ENCODE peak calls at places on chromosome 20, in nine cellular contexts. Y, E, R, O, A, C, D, J and M are unnamed samples. For H3K27me3, the result is how much of the 10 kb centered on the place peaks cover.

GRCh38 chr20:21643417-21643816 is 62.0 kb upstream of the PAX1 start:
- DNase-seq in J (no peak), A (no peak), Y (no peak), R (no peak), O (no peak), D (no peak), E (no peak), C (no peak), M (no peak)

GRCh38 chr20:62704341-62704948 is 4.2 kb upstream of the NTSR1 start:
- DNase-seq in C (peak), E (no peak), R (no peak), J (peak), A (peak), Y (peak), D (peak), O (no peak), M (peak)

GRCh38 chr20:25191689-25192088 is 3.8 kb upstream of the ENTPD6 start:
- DNase-seq in D (no peak), C (no peak), Y (peak), E (no peak), A (no peak), R (no peak), O (no peak), J (no peak), M (no peak)

GRCh38 chr20:36074983-36075382 is 79.6 kb upstream of the EPB41L1 start:
- DNase-seq in R (no peak), Y (no peak), C (no peak), O (no peak), J (no peak), A (no peak), D (no peak), E (no peak), M (no peak)

GRCh38 chr20:9294081-9294480 is 220.3 kb upstream of the LAMP5 start:
- DNase-seq in O (no peak), C (peak), R (no peak), J (peak), A (peak), Y (no peak), D (no peak), E (no peak), M (no peak)

GRCh38 chr20:63121246-63121645 is 94.7 kb downstream of the YTHDF1 start:
- DNase-seq in R (no peak), E (no peak), J (no peak), O (no peak), D (no peak), Y (no peak), A (no peak), C (no peak), M (no peak)

GRCh38 chr20:36481380-36482043 is 59.8 kb upstream of the MYL9 start:
- DNase-seq in A (no peak), C (no peak), E (no peak), Y (no peak), O (no peak), D (no peak), J (no peak), R (no peak), M (no peak)

GRCh38 chr20:33162753-33163152 is 5.2 kb upstream of the BPIFA2 start:
- DNase-seq in C (no peak), O (no peak), J (no peak), A (no peak), E (no peak), D (no peak), R (no peak), Y (no peak), M (no peak)

GRCh38 chr20:62824476-62825287 is 7.8 kb downstream of the COL9A3 start:
- DNase-seq in O (peak), D (peak), R (no peak), A (no peak), C (no peak), Y (no peak), J (peak), E (no peak), M (peak)

GRCh38 chr20:32207211-32207625 is 325 bp downstream of the PLAGL2 start:
- DNase-seq in C (peak), A (no peak), J (no peak), R (peak), E (no peak), D (no peak), Y (no peak), O (no peak), M (no peak)

GRCh38 chr20:43669332-43669731 is 2.4 kb downstream of the MYBL2 start:
- DNase-seq in Y (no peak), O (no peak), J (peak), R (no peak), A (peak), C (no peak), E (no peak), D (no peak), M (no peak)

GRCh38 chr20:59094576-59094975 is 52.0 kb upstream of the PRELID3B start:
- DNase-seq in C (no peak), E (no peak), O (peak), A (no peak), J (no peak), R (no peak), Y (no peak), D (no peak), M (no peak)

GRCh38 chr20:32922466-32922865 is 63.7 kb downstream of the EFCAB8 start:
- DNase-seq in C (no peak), O (no peak), E (no peak), R (no peak), Y (no peak), D (no peak), A (no peak), J (no peak), M (no peak)

GRCh38 chr20:26209171-26209941 is 512.7 kb upstream of the ZNF337 start:
- DNase-seq in A (peak), J (no peak), D (no peak), R (peak), Y (no peak), C (no peak), E (no peak), O (peak), M (no peak)

GRCh38 chr20:15742627-15743026 is 830.6 kb downstream of the KIF16B start:
- DNase-seq in R (no peak), O (no peak), C (no peak), Y (no peak), E (no peak), D (no peak), J (peak), A (no peak), M (no peak)

GRCh38 chr20:40233401-40233800 is 455.6 kb downstream of the MAFB start:
- DNase-seq in J (no peak), E (no peak), C (no peak), A (no peak), R (no peak), O (no peak), Y (no peak), D (no peak), M (no peak)

GRCh38 chr20:48824830-48825550 is 2.8 kb downstream of the PREX1 start:
- DNase-seq in Y (no peak), J (no peak), D (no peak), O (peak), C (peak), E (no peak), R (no peak), A (no peak), M (peak)

GRCh38 chr20:34516874-34517542 is 786 bp downstream of the DYNLRB1 start:
- DNase-seq in O (peak), C (no peak), E (no peak), Y (no peak), J (peak), R (peak), D (peak), A (no peak), M (peak)

GRCh38 chr20:33209789-33210188 is 7.4 kb upstream of the BPIFA3 start:
- DNase-seq in D (peak), A (peak), J (peak), O (peak), Y (peak), E (peak), C (peak), R (peak), M (peak)

GRCh38 chr20:35468671-35469334 is 13.4 kb downstream of the CEP250 start:
- DNase-seq in J (peak), A (peak), E (no peak), R (no peak), C (no peak), Y (no peak), D (no peak), O (no peak), M (no peak)

GRCh38 chr20:63267681-63268080 is 4.9 kb upstream of the ARFGAP1 start:
- DNase-seq in Y (no peak), O (no peak), C (no peak), A (no peak), E (no peak), R (no peak), D (no peak), J (no peak), M (no peak)

GRCh38 chr20:19966840-19967239 is 50.3 kb upstream of the NAA20 start:
- DNase-seq in J (no peak), E (no peak), R (no peak), O (no peak), D (no peak), A (no peak), Y (no peak), C (no peak), M (no peak)

GRCh38 chr20:23163562-23163961 is 77.4 kb upstream of the CD93 start:
- DNase-seq in D (no peak), R (no peak), Y (no peak), A (no peak), O (no peak), J (no peak), E (no peak), C (no peak), M (no peak)

GRCh38 chr20:1945134-1945618 is 48.7 kb downstream of the PDYN start:
- DNase-seq in C (no peak), A (no peak), J (no peak), R (no peak), O (no peak), D (no peak), E (no peak), Y (peak), M (no peak)

GRCh38 chr20:20083796-20084195 is 31.5 kb downstream of the CFAP61 start:
- DNase-seq in C (peak), A (peak), R (no peak), J (peak), E (no peak), O (peak), D (no peak), Y (no peak), M (no peak)

GRCh38 chr20:63572788-63573738 is 976 bp downstream of the HELZ2 start:
- DNase-seq in O (no peak), E (no peak), A (no peak), D (no peak), R (no peak), C (no peak), Y (no peak), J (peak), M (no peak)

GRCh38 chr20:35870541-35871307 is 83.6 kb downstream of the SCAND1 start:
- DNase-seq in E (no peak), J (no peak), C (no peak), D (no peak), O (no peak), R (no peak), A (no peak), Y (no peak), M (no peak)

GRCh38 chr20:20362774-20363435 is 5.0 kb upstream of the INSM1 start:
- DNase-seq in C (no peak), R (no peak), O (peak), Y (no peak), A (no peak), J (no peak), D (peak), E (no peak), M (peak)

GRCh38 chr20:40676466-40676865 is 12.6 kb downstream of the MAFB start:
- DNase-seq in D (no peak), J (no peak), O (no peak), R (no peak), Y (no peak), A (no peak), C (no peak), E (no peak), M (no peak)

GRCh38 chr20:17958326-17959256 is 10.0 kb downstream of the SNX5 start:
- DNase-seq in R (no peak), Y (no peak), J (peak), O (no peak), D (no peak), A (peak), E (no peak), C (no peak), M (no peak)
- H3K4me3 ChIP-seq in R (no peak), Y (no peak), J (no peak), O (no peak), D (no peak), A (no peak), E (no peak), C (no peak), M (no peak)

DNA sequence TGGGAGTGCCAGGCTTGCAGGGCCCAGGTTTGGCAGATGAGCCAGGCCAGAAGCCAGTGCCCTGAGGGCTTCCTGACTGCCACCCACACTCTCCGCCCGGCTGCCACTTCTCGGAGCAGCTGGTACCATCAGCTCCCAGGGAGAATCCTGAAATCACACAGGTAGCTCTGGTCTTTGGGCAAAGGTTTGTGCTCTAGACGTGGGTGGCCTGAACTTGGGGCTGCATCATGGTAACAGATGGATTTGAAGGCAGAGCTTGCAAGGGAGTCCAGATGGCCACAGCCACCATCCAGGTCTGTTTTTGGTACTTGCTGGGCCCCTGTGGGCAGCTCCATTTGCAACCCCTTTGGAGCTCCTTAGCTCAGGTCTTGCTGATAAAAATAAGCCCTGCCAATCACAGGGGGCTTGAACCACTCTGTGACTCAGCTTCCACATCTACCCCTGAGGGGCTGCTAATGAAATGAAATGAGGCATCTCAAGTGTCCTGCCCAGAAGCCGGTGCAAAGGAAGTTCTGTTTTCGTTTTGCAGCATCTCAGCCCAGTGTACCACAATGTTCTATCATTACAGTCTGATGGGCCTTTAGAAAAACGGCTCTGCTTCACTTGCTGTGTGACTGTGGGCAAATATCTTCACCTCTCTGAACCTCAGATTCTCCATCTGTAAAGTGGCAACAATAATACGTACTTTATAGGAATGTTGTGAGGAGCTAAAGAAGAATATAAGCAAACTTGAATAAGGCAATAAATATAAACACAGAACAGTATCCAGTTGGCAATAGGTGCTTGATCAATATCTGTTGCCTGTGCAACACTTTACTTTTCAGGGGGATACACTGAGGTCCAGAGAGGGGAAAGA is 25.1 kb upstream of the CDH22 start:
- DNase-seq in J (peak), O (no peak), Y (no peak), R (no peak), A (no peak), E (no peak), D (peak), C (no peak), M (no peak)
- H3K27me3 ChIP-seq in J (under half), O (under half), Y (under half), R (under half), A (half or more), E (under half), D (under half), C (half or more), M (under half)

GRCh38 chr20:38258545-38259223 is 1.9 kb downstream of the KIAA1755 start:
- DNase-seq in C (no peak), D (no peak), A (no peak), R (no peak), J (no peak), E (no peak), Y (no peak), O (no peak), M (no peak)
- H3K4me3 ChIP-seq in C (no peak), D (no peak), A (no peak), R (no peak), J (no peak), E (no peak), Y (peak), O (no peak), M (no peak)

DNA sequence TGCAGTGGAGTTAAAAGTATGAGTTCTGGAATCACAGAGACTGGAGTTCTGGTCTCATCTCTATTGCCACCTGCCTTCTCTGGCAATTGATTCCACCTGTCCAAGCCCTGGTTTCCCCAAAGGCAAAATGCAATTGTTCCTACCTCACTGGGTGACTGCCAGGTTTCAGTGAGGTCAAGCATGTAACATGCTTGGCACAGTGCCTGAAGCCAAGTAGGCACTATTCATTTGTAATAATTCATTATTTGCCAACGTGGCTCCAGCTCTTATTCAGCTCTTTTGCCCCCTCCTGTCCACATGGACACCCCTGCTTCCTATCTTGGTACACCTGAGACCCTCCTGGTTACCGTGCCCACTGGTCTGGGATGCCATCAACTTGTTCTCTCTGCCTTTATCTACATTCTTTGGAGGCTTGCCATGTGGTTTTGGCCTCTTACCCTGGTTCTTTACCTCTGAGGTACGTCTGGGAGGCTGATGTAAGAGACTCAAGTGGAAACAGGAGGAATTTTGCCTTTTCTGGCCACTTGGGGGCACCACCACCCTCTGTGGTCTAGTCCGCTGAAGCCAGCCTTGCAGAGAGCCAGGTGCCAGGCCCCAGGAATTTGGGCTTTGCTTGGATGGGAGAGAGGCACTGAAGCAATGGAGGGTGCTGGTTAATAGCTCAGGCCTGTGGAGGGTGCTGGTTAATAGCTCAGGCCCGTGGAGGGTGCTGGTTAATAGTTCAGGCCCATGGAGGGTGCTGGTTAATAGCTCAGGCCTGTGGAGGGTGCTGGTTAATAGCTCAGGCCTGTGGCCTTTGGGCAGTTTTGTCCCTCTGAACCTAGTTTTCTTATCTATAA is 1.7 kb downstream of the KCNK15 start:
- DNase-seq in J (peak), A (peak), E (peak), D (peak), O (peak), Y (peak), R (peak), C (peak), M (peak)
- H3K27me3 ChIP-seq in J (under half), A (half or more), E (under half), D (under half), O (under half), Y (under half), R (under half), C (half or more), M (under half)

GRCh38 chr20:51156041-51156795 is 133.3 kb upstream of the KCNG1 start:
- DNase-seq in E (no peak), A (peak), C (no peak), J (no peak), R (no peak), Y (no peak), O (no peak), D (peak), M (no peak)
- H3K4me3 ChIP-seq in E (no peak), A (no peak), C (no peak), J (no peak), R (no peak), Y (no peak), O (no peak), D (peak), M (no peak)

DNA sequence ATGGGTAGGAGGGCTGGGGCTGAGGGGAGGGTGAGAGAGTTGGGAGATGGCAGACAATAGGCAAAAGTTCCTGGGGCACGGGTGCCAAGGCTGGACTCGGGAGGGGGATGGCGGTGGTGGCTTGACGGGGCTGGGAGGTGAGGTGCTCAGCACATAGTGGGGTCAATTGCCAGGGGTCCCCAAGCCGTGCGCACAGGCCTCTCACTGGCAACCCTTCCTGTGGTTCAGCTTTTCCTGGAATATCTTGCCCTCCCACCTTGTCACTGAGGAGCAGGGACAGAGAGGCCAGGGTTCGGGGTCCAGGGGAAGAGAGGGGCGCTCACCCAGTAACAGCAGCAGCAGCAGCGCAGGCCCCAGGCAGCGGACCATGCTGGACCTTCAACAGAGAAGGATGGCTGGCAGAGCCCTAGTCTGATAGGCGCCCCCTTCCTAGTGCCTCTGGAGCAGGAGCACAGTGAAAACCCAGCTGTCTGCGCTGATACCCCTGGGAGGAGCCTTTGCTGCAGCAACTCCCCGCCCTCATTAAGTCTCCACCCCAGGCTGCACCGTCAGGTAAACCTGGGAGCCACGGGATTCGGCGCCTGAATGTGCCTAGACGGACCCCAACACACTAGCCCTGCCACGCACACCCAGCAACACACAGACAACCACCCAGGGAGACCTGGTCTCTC is at the start of gene GFRA4:
- DNase-seq in Y (no peak), J (no peak), O (peak), E (no peak), R (no peak), C (no peak), A (no peak), D (no peak), M (no peak)
- H3K27me3 ChIP-seq in Y (under half), J (under half), O (under half), E (under half), R (under half), C (half or more), A (half or more), D (under half), M (under half)

GRCh38 chr20:50484271-50484976 is 25.8 kb upstream of the PTPN1 start:
- DNase-seq in R (no peak), Y (no peak), J (no peak), D (no peak), E (no peak), A (no peak), O (no peak), C (no peak), M (no peak)
- H3K4me3 ChIP-seq in R (peak), Y (peak), J (peak), D (no peak), E (no peak), A (no peak), O (no peak), C (peak), M (no peak)